ENCODE peak calls at places on chromosomes 5 and 9, in nine cellular contexts. H, R, A, E, V, Q, C, Y and B are unnamed samples.

GRCh38 chr5:111930905-111931461 is 174.0 kb upstream of the NREP start:
- DNase-seq in C (no peak), Q (no peak), R (no peak), A (no peak), H (no peak), Y (peak; percentile 73), V (peak; percentile 55), E (no peak), B (peak; percentile 13)

GRCh38 chr9:110591526-110591925 is 12.0 kb upstream of the SVEP1 start:
- DNase-seq in Y (no peak), C (no peak), Q (no peak), R (no peak), V (no peak), H (no peak), A (no peak), E (no peak), B (peak; percentile 16)

GRCh38 chr9:79706512-79706911 is 134.7 kb downstream of the TLE4 start:
- DNase-seq in A (no peak), E (no peak), R (no peak), Q (no peak), V (no peak), C (no peak), Y (no peak), H (no peak), B (no peak)

GRCh38 chr9:102054811-102055210 is 316.4 kb upstream of the GRIN3A start:
- DNase-seq in Q (no peak), E (no peak), H (no peak), R (no peak), C (no peak), V (no peak), Y (no peak), A (no peak), B (no peak)

GRCh38 chr9:115267788-115268187 is 149.8 kb upstream of the TNC start:
- DNase-seq in R (no peak), A (no peak), Q (no peak), V (peak; percentile 29), Y (no peak), H (no peak), C (no peak), E (no peak), B (peak; percentile 24)

GRCh38 chr5:137649228-137649890 is 86.5 kb downstream of the KLHL3 start:
- DNase-seq in Q (no peak), C (no peak), V (peak; percentile 59), H (no peak), E (no peak), Y (no peak), A (no peak), R (peak; percentile 9), B (no peak)

GRCh38 chr5:102222772-102223171 is 73.3 kb downstream of the SLCO4C1 start:
- DNase-seq in V (no peak), Q (no peak), R (no peak), A (peak; percentile 7), C (no peak), H (no peak), Y (no peak), E (no peak), B (no peak)

GRCh38 chr9:116308070-116308469 is 154.5 kb downstream of the PAPPA start:
- DNase-seq in Q (no peak), A (no peak), R (no peak), C (no peak), Y (no peak), V (no peak), H (no peak), E (no peak), B (no peak)

GRCh38 chr9:1490341-1491115 is 440.4 kb downstream of the DMRT2 start:
- DNase-seq in R (no peak), E (no peak), A (no peak), H (no peak), C (no peak), V (peak; percentile 3), Q (no peak), Y (no peak), B (peak; percentile 12)

GRCh38 chr9:115628426-115628825 is 510.5 kb upstream of the TNC start:
- DNase-seq in H (no peak), V (no peak), Y (no peak), C (no peak), Q (no peak), A (no peak), E (no peak), R (no peak), B (no peak)

GRCh38 chr5:5755888-5756287 is 333.4 kb downstream of the ICE1 start:
- DNase-seq in V (no peak), Y (no peak), E (no peak), Q (no peak), H (no peak), R (no peak), C (no peak), A (no peak), B (no peak)

GRCh38 chr5:91469517-91470165 is 86.5 kb upstream of the ARRDC3 start:
- DNase-seq in A (no peak), H (no peak), E (no peak), R (no peak), V (no peak), C (no peak), Y (no peak), Q (no peak), B (no peak)

GRCh38 chr9:80995759-80996158 is 693.6 kb downstream of the TLE1 start:
- DNase-seq in V (peak; percentile 23), R (no peak), A (no peak), C (no peak), H (no peak), E (no peak), Q (no peak), Y (peak; percentile 70), B (no peak)

GRCh38 chr5:72920690-72921089 is 35.2 kb upstream of the FCHO2 start:
- DNase-seq in V (peak; percentile 26), E (no peak), C (no peak), Y (no peak), H (no peak), R (peak; percentile 4), Q (peak; percentile 21), A (no peak), B (no peak)

GRCh38 chr5:99900302-99900811 is 634.8 kb upstream of the FAM174A start:
- DNase-seq in A (no peak), C (no peak), E (no peak), V (no peak), R (no peak), H (no peak), Y (peak; percentile 44), Q (peak; percentile 44), B (no peak)

GRCh38 chr5:40599676-40600075 is 80.0 kb upstream of the PTGER4 start:
- DNase-seq in Y (no peak), A (no peak), R (no peak), E (no peak), Q (no peak), C (no peak), H (no peak), V (no peak), B (no peak)